ENCODE peak calls at places on chromosomes 12 and 14, in ten cellular contexts. One of them, this sample, is unnamed.

GRCh38 chr12:20150835-20151234 is 217.5 kb upstream of the PDE3A start:
- DNase-seq in MCF 10A: no peak
- DNase-seq in cardiac muscle cell: no peak
- DNase-seq in H7: no peak
- DNase-seq in WERI-Rb-1: no peak
- DNase-seq in OCI-LY7: no peak
- DNase-seq in ureter: no peak
- DNase-seq in T-cell: no peak
- DNase-seq in activated CD4-positive, alpha-beta T cell treated with anti-CD3 and anti-CD28 coated beads, Interleukin-2, amount 10 ng/mL, durations not matched to agents 7 days and 5 days: no peak
- DNase-seq in body of pancreas: no peak
- DNase-seq in this sample: no peak

GRCh38 chr14:77086017-77086727 is 11.9 kb upstream of the CIPC start:
- DNase-seq in MCF 10A: no peak
- DNase-seq in cardiac muscle cell: peak
- DNase-seq in H7: peak
- DNase-seq in WERI-Rb-1: no peak
- DNase-seq in OCI-LY7: no peak
- DNase-seq in ureter: no peak
- DNase-seq in T-cell: no peak
- DNase-seq in activated CD4-positive, alpha-beta T cell treated with anti-CD3 and anti-CD28 coated beads, Interleukin-2, amount 10 ng/mL, durations not matched to agents 7 days and 5 days: peak
- DNase-seq in body of pancreas: no peak
- DNase-seq in this sample: no peak

GRCh38 chr12:119704065-119704747 is 36.3 kb downstream of the PRKAB1 start:
- DNase-seq in MCF 10A: peak
- DNase-seq in cardiac muscle cell: no peak
- DNase-seq in H7: no peak
- DNase-seq in WERI-Rb-1: no peak
- DNase-seq in OCI-LY7: no peak
- DNase-seq in ureter: no peak
- DNase-seq in T-cell: no peak
- DNase-seq in activated CD4-positive, alpha-beta T cell treated with anti-CD3 and anti-CD28 coated beads, Interleukin-2, amount 10 ng/mL, durations not matched to agents 7 days and 5 days: no peak
- DNase-seq in body of pancreas: no peak
- DNase-seq in this sample: no peak

GRCh38 chr12:6332459-6332858 is 9.4 kb downstream of the TNFRSF1A start:
- DNase-seq in MCF 10A: peak
- DNase-seq in cardiac muscle cell: peak
- DNase-seq in H7: no peak
- DNase-seq in WERI-Rb-1: no peak
- DNase-seq in OCI-LY7: no peak
- DNase-seq in ureter: no peak
- DNase-seq in T-cell: no peak
- DNase-seq in activated CD4-positive, alpha-beta T cell treated with anti-CD3 and anti-CD28 coated beads, Interleukin-2, amount 10 ng/mL, durations not matched to agents 7 days and 5 days: no peak
- DNase-seq in body of pancreas: no peak
- DNase-seq in this sample: no peak

GRCh38 chr14:68789002-68789797 is 3.7 kb downstream of the ZFP36L1 start:
- DNase-seq in MCF 10A: peak
- DNase-seq in cardiac muscle cell: peak
- DNase-seq in H7: peak
- DNase-seq in WERI-Rb-1: peak
- DNase-seq in OCI-LY7: peak
- DNase-seq in ureter: peak
- DNase-seq in T-cell: peak
- DNase-seq in activated CD4-positive, alpha-beta T cell treated with anti-CD3 and anti-CD28 coated beads, Interleukin-2, amount 10 ng/mL, durations not matched to agents 7 days and 5 days: peak
- DNase-seq in body of pancreas: peak
- DNase-seq in this sample: peak

GRCh38 chr14:103910262-103910935 is 17.9 kb upstream of the TDRD9 start:
- DNase-seq in MCF 10A: peak
- DNase-seq in cardiac muscle cell: peak
- DNase-seq in H7: peak
- DNase-seq in WERI-Rb-1: peak
- DNase-seq in OCI-LY7: peak
- DNase-seq in ureter: peak
- DNase-seq in T-cell: peak
- DNase-seq in activated CD4-positive, alpha-beta T cell treated with anti-CD3 and anti-CD28 coated beads, Interleukin-2, amount 10 ng/mL, durations not matched to agents 7 days and 5 days: peak
- DNase-seq in body of pancreas: peak
- DNase-seq in this sample: peak

GRCh38 chr12:7989827-7990491 is 42.6 kb upstream of the FOXJ2 start:
- DNase-seq in MCF 10A: no peak
- DNase-seq in cardiac muscle cell: no peak
- DNase-seq in H7: no peak
- DNase-seq in WERI-Rb-1: no peak
- DNase-seq in OCI-LY7: no peak
- DNase-seq in ureter: peak
- DNase-seq in T-cell: peak
- DNase-seq in activated CD4-positive, alpha-beta T cell treated with anti-CD3 and anti-CD28 coated beads, Interleukin-2, amount 10 ng/mL, durations not matched to agents 7 days and 5 days: peak
- DNase-seq in body of pancreas: no peak
- DNase-seq in this sample: peak

GRCh38 chr14:101116065-101116464 is 212.5 kb upstream of the RTL1 start:
- DNase-seq in MCF 10A: no peak
- DNase-seq in cardiac muscle cell: no peak
- DNase-seq in H7: peak
- DNase-seq in WERI-Rb-1: no peak
- DNase-seq in OCI-LY7: no peak
- DNase-seq in ureter: peak
- DNase-seq in T-cell: no peak
- DNase-seq in activated CD4-positive, alpha-beta T cell treated with anti-CD3 and anti-CD28 coated beads, Interleukin-2, amount 10 ng/mL, durations not matched to agents 7 days and 5 days: no peak
- DNase-seq in body of pancreas: no peak
- DNase-seq in this sample: no peak

GRCh38 chr12:109637341-109637740 is 63.7 kb downstream of the MVK start:
- DNase-seq in MCF 10A: no peak
- DNase-seq in cardiac muscle cell: no peak
- DNase-seq in H7: peak
- DNase-seq in WERI-Rb-1: peak
- DNase-seq in OCI-LY7: no peak
- DNase-seq in ureter: no peak
- DNase-seq in T-cell: no peak
- DNase-seq in activated CD4-positive, alpha-beta T cell treated with anti-CD3 and anti-CD28 coated beads, Interleukin-2, amount 10 ng/mL, durations not matched to agents 7 days and 5 days: no peak
- DNase-seq in body of pancreas: no peak
- DNase-seq in this sample: no peak

GRCh38 chr12:95118138-95118787 is 44.8 kb upstream of the NR2C1 start:
- DNase-seq in MCF 10A: peak
- DNase-seq in cardiac muscle cell: peak
- DNase-seq in H7: no peak
- DNase-seq in WERI-Rb-1: no peak
- DNase-seq in OCI-LY7: no peak
- DNase-seq in ureter: no peak
- DNase-seq in T-cell: no peak
- DNase-seq in activated CD4-positive, alpha-beta T cell treated with anti-CD3 and anti-CD28 coated beads, Interleukin-2, amount 10 ng/mL, durations not matched to agents 7 days and 5 days: no peak
- DNase-seq in body of pancreas: no peak
- DNase-seq in this sample: no peak

GRCh38 chr12:24754690-24755638 is 193.9 kb downstream of the BCAT1 start:
- DNase-seq in MCF 10A: peak
- DNase-seq in cardiac muscle cell: peak
- DNase-seq in H7: no peak
- DNase-seq in WERI-Rb-1: no peak
- DNase-seq in OCI-LY7: no peak
- DNase-seq in ureter: no peak
- DNase-seq in T-cell: no peak
- DNase-seq in activated CD4-positive, alpha-beta T cell treated with anti-CD3 and anti-CD28 coated beads, Interleukin-2, amount 10 ng/mL, durations not matched to agents 7 days and 5 days: no peak
- DNase-seq in body of pancreas: no peak
- DNase-seq in this sample: no peak

GRCh38 chr14:104794099-104794498 is 1.4 kb downstream of the AKT1 start:
- DNase-seq in MCF 10A: peak
- DNase-seq in cardiac muscle cell: peak
- DNase-seq in H7: peak
- DNase-seq in WERI-Rb-1: peak
- DNase-seq in OCI-LY7: peak
- DNase-seq in ureter: no peak
- DNase-seq in T-cell: peak
- DNase-seq in activated CD4-positive, alpha-beta T cell treated with anti-CD3 and anti-CD28 coated beads, Interleukin-2, amount 10 ng/mL, durations not matched to agents 7 days and 5 days: peak
- DNase-seq in body of pancreas: peak
- DNase-seq in this sample: peak

GRCh38 chr12:74539261-74539660 is 1.6 kb downstream of the ATXN7L3B start:
- DNase-seq in MCF 10A: no peak
- DNase-seq in cardiac muscle cell: peak
- DNase-seq in H7: no peak
- DNase-seq in WERI-Rb-1: no peak
- DNase-seq in OCI-LY7: peak
- DNase-seq in ureter: no peak
- DNase-seq in T-cell: no peak
- DNase-seq in activated CD4-positive, alpha-beta T cell treated with anti-CD3 and anti-CD28 coated beads, Interleukin-2, amount 10 ng/mL, durations not matched to agents 7 days and 5 days: no peak
- DNase-seq in body of pancreas: no peak
- DNase-seq in this sample: no peak

GRCh38 chr12:90234455-90234854 is 525.8 kb upstream of the ATP2B1 start:
- DNase-seq in MCF 10A: peak
- DNase-seq in cardiac muscle cell: peak
- DNase-seq in H7: no peak
- DNase-seq in WERI-Rb-1: no peak
- DNase-seq in OCI-LY7: no peak
- DNase-seq in ureter: no peak
- DNase-seq in T-cell: no peak
- DNase-seq in activated CD4-positive, alpha-beta T cell treated with anti-CD3 and anti-CD28 coated beads, Interleukin-2, amount 10 ng/mL, durations not matched to agents 7 days and 5 days: no peak
- DNase-seq in body of pancreas: no peak
- DNase-seq in this sample: no peak

GRCh38 chr12:152440-152839 is 61.5 kb downstream of the SLC6A12 start:
- DNase-seq in MCF 10A: peak
- DNase-seq in cardiac muscle cell: peak
- DNase-seq in H7: no peak
- DNase-seq in WERI-Rb-1: no peak
- DNase-seq in OCI-LY7: no peak
- DNase-seq in ureter: no peak
- DNase-seq in T-cell: no peak
- DNase-seq in activated CD4-positive, alpha-beta T cell treated with anti-CD3 and anti-CD28 coated beads, Interleukin-2, amount 10 ng/mL, durations not matched to agents 7 days and 5 days: no peak
- DNase-seq in body of pancreas: no peak
- DNase-seq in this sample: no peak

GRCh38 chr12:40802656-40803055 is 110.4 kb downstream of the CNTN1 start:
- DNase-seq in MCF 10A: no peak
- DNase-seq in cardiac muscle cell: no peak
- DNase-seq in H7: no peak
- DNase-seq in WERI-Rb-1: no peak
- DNase-seq in OCI-LY7: no peak
- DNase-seq in ureter: no peak
- DNase-seq in T-cell: no peak
- DNase-seq in activated CD4-positive, alpha-beta T cell treated with anti-CD3 and anti-CD28 coated beads, Interleukin-2, amount 10 ng/mL, durations not matched to agents 7 days and 5 days: no peak
- DNase-seq in body of pancreas: no peak
- DNase-seq in this sample: no peak

GRCh38 chr12:11756022-11756421 is 106.5 kb downstream of the ETV6 start:
- DNase-seq in MCF 10A: no peak
- DNase-seq in cardiac muscle cell: no peak
- DNase-seq in H7: no peak
- DNase-seq in WERI-Rb-1: no peak
- DNase-seq in OCI-LY7: no peak
- DNase-seq in ureter: no peak
- DNase-seq in T-cell: no peak
- DNase-seq in activated CD4-positive, alpha-beta T cell treated with anti-CD3 and anti-CD28 coated beads, Interleukin-2, amount 10 ng/mL, durations not matched to agents 7 days and 5 days: no peak
- DNase-seq in body of pancreas: no peak
- DNase-seq in this sample: no peak

GRCh38 chr12:110501378-110501721 is 561 bp downstream of the VPS29 start:
- DNase-seq in MCF 10A: peak
- DNase-seq in cardiac muscle cell: peak
- DNase-seq in H7: peak
- DNase-seq in WERI-Rb-1: peak
- DNase-seq in OCI-LY7: peak
- DNase-seq in ureter: peak
- DNase-seq in T-cell: peak
- DNase-seq in activated CD4-positive, alpha-beta T cell treated with anti-CD3 and anti-CD28 coated beads, Interleukin-2, amount 10 ng/mL, durations not matched to agents 7 days and 5 days: peak
- DNase-seq in body of pancreas: peak
- DNase-seq in this sample: no peak

GRCh38 chr14:51652168-51653095 is 722 bp downstream of the FRMD6 start:
- DNase-seq in MCF 10A: no peak
- DNase-seq in cardiac muscle cell: no peak
- DNase-seq in H7: peak
- DNase-seq in WERI-Rb-1: no peak
- DNase-seq in OCI-LY7: peak
- DNase-seq in ureter: peak
- DNase-seq in T-cell: peak
- DNase-seq in activated CD4-positive, alpha-beta T cell treated with anti-CD3 and anti-CD28 coated beads, Interleukin-2, amount 10 ng/mL, durations not matched to agents 7 days and 5 days: peak
- DNase-seq in body of pancreas: peak
- DNase-seq in this sample: peak

GRCh38 chr14:38189930-38190726 is 17.6 kb upstream of the SSTR1 start:
- DNase-seq in MCF 10A: no peak
- DNase-seq in cardiac muscle cell: no peak
- DNase-seq in H7: no peak
- DNase-seq in WERI-Rb-1: no peak
- DNase-seq in OCI-LY7: no peak
- DNase-seq in ureter: no peak
- DNase-seq in T-cell: no peak
- DNase-seq in activated CD4-positive, alpha-beta T cell treated with anti-CD3 and anti-CD28 coated beads, Interleukin-2, amount 10 ng/mL, durations not matched to agents 7 days and 5 days: no peak
- DNase-seq in body of pancreas: no peak
- DNase-seq in this sample: no peak

GRCh38 chr14:95442633-95443021 is 73.8 kb downstream of the SYNE3 start:
- DNase-seq in MCF 10A: peak
- DNase-seq in cardiac muscle cell: peak
- DNase-seq in H7: peak
- DNase-seq in WERI-Rb-1: peak
- DNase-seq in OCI-LY7: peak
- DNase-seq in ureter: peak
- DNase-seq in T-cell: peak
- DNase-seq in activated CD4-positive, alpha-beta T cell treated with anti-CD3 and anti-CD28 coated beads, Interleukin-2, amount 10 ng/mL, durations not matched to agents 7 days and 5 days: peak
- DNase-seq in body of pancreas: peak
- DNase-seq in this sample: peak

GRCh38 chr14:52039124-52039815 is 29.6 kb downstream of the NID2 start:
- DNase-seq in MCF 10A: no peak
- DNase-seq in cardiac muscle cell: no peak
- DNase-seq in H7: no peak
- DNase-seq in WERI-Rb-1: no peak
- DNase-seq in OCI-LY7: no peak
- DNase-seq in ureter: no peak
- DNase-seq in T-cell: no peak
- DNase-seq in activated CD4-positive, alpha-beta T cell treated with anti-CD3 and anti-CD28 coated beads, Interleukin-2, amount 10 ng/mL, durations not matched to agents 7 days and 5 days: no peak
- DNase-seq in body of pancreas: no peak
- DNase-seq in this sample: no peak

GRCh38 chr14:103628221-103628683 is 759 bp upstream of the KLC1 start:
- DNase-seq in MCF 10A: peak
- DNase-seq in cardiac muscle cell: peak
- DNase-seq in H7: peak
- DNase-seq in WERI-Rb-1: peak
- DNase-seq in OCI-LY7: peak
- DNase-seq in ureter: peak
- DNase-seq in T-cell: no peak
- DNase-seq in activated CD4-positive, alpha-beta T cell treated with anti-CD3 and anti-CD28 coated beads, Interleukin-2, amount 10 ng/mL, durations not matched to agents 7 days and 5 days: no peak
- DNase-seq in body of pancreas: peak
- DNase-seq in this sample: no peak

GRCh38 chr12:89350661-89351488 is 1.4 kb downstream of the DUSP6 start:
- DNase-seq in MCF 10A: peak
- DNase-seq in cardiac muscle cell: peak
- DNase-seq in H7: no peak
- DNase-seq in WERI-Rb-1: no peak
- DNase-seq in OCI-LY7: no peak
- DNase-seq in ureter: no peak
- DNase-seq in T-cell: no peak
- DNase-seq in activated CD4-positive, alpha-beta T cell treated with anti-CD3 and anti-CD28 coated beads, Interleukin-2, amount 10 ng/mL, durations not matched to agents 7 days and 5 days: peak
- DNase-seq in body of pancreas: peak
- DNase-seq in this sample: no peak

GRCh38 chr14:65206448-65207096 is 104.3 kb upstream of the MAX start:
- DNase-seq in MCF 10A: peak
- DNase-seq in cardiac muscle cell: no peak
- DNase-seq in H7: no peak
- DNase-seq in WERI-Rb-1: no peak
- DNase-seq in OCI-LY7: peak
- DNase-seq in ureter: no peak
- DNase-seq in T-cell: no peak
- DNase-seq in activated CD4-positive, alpha-beta T cell treated with anti-CD3 and anti-CD28 coated beads, Interleukin-2, amount 10 ng/mL, durations not matched to agents 7 days and 5 days: peak
- DNase-seq in body of pancreas: no peak
- DNase-seq in this sample: no peak

GRCh38 chr14:61233436-61233956 is 47.6 kb downstream of the TMEM30B start:
- DNase-seq in MCF 10A: no peak
- DNase-seq in cardiac muscle cell: no peak
- DNase-seq in H7: no peak
- DNase-seq in WERI-Rb-1: no peak
- DNase-seq in OCI-LY7: no peak
- DNase-seq in ureter: no peak
- DNase-seq in T-cell: no peak
- DNase-seq in activated CD4-positive, alpha-beta T cell treated with anti-CD3 and anti-CD28 coated beads, Interleukin-2, amount 10 ng/mL, durations not matched to agents 7 days and 5 days: no peak
- DNase-seq in body of pancreas: no peak
- DNase-seq in this sample: no peak

GRCh38 chr14:68397371-68397779 is 395.5 kb downstream of the ZFP36L1 start:
- DNase-seq in MCF 10A: no peak
- DNase-seq in cardiac muscle cell: no peak
- DNase-seq in H7: no peak
- DNase-seq in WERI-Rb-1: no peak
- DNase-seq in OCI-LY7: no peak
- DNase-seq in ureter: no peak
- DNase-seq in T-cell: no peak
- DNase-seq in activated CD4-positive, alpha-beta T cell treated with anti-CD3 and anti-CD28 coated beads, Interleukin-2, amount 10 ng/mL, durations not matched to agents 7 days and 5 days: no peak
- DNase-seq in body of pancreas: peak
- DNase-seq in this sample: no peak

GRCh38 chr14:94015223-94015622 is 10.9 kb upstream of the OTUB2 start:
- DNase-seq in MCF 10A: no peak
- DNase-seq in cardiac muscle cell: no peak
- DNase-seq in H7: no peak
- DNase-seq in WERI-Rb-1: no peak
- DNase-seq in OCI-LY7: no peak
- DNase-seq in ureter: no peak
- DNase-seq in T-cell: no peak
- DNase-seq in activated CD4-positive, alpha-beta T cell treated with anti-CD3 and anti-CD28 coated beads, Interleukin-2, amount 10 ng/mL, durations not matched to agents 7 days and 5 days: no peak
- DNase-seq in body of pancreas: no peak
- DNase-seq in this sample: no peak